ENCODE peak calls at places on chromosomes 4 and X, in four cellular contexts. N is NCI-H1436, K is heart left ventricle, H is G401. U is an unnamed sample.

GRCh38 chr4:140622333-140622958 is 53.7 kb upstream of the UCP1 start:
- DNase-seq in N (no peak), K (peak), H (no peak), U (no peak)

GRCh38 chr4:107027379-107027778 is 8.7 kb downstream of the DKK2 start:
- DNase-seq in N (no peak), K (no peak), H (no peak), U (no peak)

GRCh38 chr4:25233194-25233593 is 639 bp upstream of the PI4K2B start:
- DNase-seq in N (no peak), K (no peak), H (no peak), U (no peak)

GRCh38 chrX:40418413-40419195 is 162.2 kb upstream of the ATP6AP2 start:
- DNase-seq in N (no peak), K (no peak), H (no peak), U (no peak)

GRCh38 chr4:141403782-141404181 is 183.1 kb downstream of the ZNF330 start:
- DNase-seq in N (no peak), K (no peak), H (no peak), U (no peak)

GRCh38 chrX:115013705-115014104 is 3.7 kb downstream of the IL13RA2 start:
- DNase-seq in N (no peak), K (no peak), H (no peak), U (no peak)

GRCh38 chr4:15164571-15164970 is 162.3 kb downstream of the CPEB2 start:
- DNase-seq in N (no peak), K (no peak), H (no peak), U (no peak)

GRCh38 chrX:153926594-153926862 is 464 bp upstream of the ARHGAP4 start:
- DNase-seq in N (no peak), K (no peak), H (no peak), U (no peak)

GRCh38 chrX:105975382-105975781 is 63.1 kb downstream of the SERPINA7 start:
- DNase-seq in N (no peak), K (no peak), H (peak), U (no peak)

U was measured in lung.